ENCODE peak calls at places on chromosomes 6 and 20, in four cellular contexts. Q is endothelial cell, Y is substantia nigra, K is SJCRH30. M is an unnamed sample.

GRCh38 chr6:117130125-117130524 is 135.2 kb upstream of the VGLL2 start:
- DNase-seq in Y (no peak), Q (no peak), K (no peak), M (no peak)

GRCh38 chr6:166179704-166180103 is 12.1 kb upstream of the TBXT start:
- DNase-seq in Q (no peak), Y (no peak), K (no peak), M (no peak)

GRCh38 chr6:111011360-111012142 is 29.7 kb downstream of the RPF2 start:
- DNase-seq in Q (peak), Y (no peak), K (no peak), M (peak)

GRCh38 chr6:147711511-147711910 is 203.0 kb downstream of the SAMD5 start:
- DNase-seq in K (no peak), Q (no peak), Y (no peak), M (peak)

GRCh38 chr20:59020938-59021551 is 1.8 kb downstream of the TUBB1 start:
- DNase-seq in Y (no peak), Q (no peak), K (no peak), M (peak)

GRCh38 chr6:131159578-131159977 is 24.3 kb downstream of the AKAP7 start:
- DNase-seq in Q (no peak), K (peak), Y (no peak), M (peak)

GRCh38 chr6:160034346-160034930 is 65.6 kb downstream of the IGF2R start:
- DNase-seq in K (no peak), Y (no peak), Q (no peak), M (no peak)

GRCh38 chr20:4797275-4797674 is 75.6 kb downstream of the PRND start:
- DNase-seq in Q (no peak), Y (no peak), K (no peak), M (no peak)

GRCh38 chr20:3000852-3001523 is 42.4 kb upstream of the GNRH2 start:
- DNase-seq in Q (no peak), Y (no peak), K (no peak), M (peak)

GRCh38 chr6:87431263-87431662 is 23.5 kb downstream of the CFAP206 start:
- DNase-seq in K (no peak), Y (no peak), Q (no peak), M (no peak)

GRCh38 chr20:61693055-61693600 is 372.6 kb downstream of the TAF4 start:
- DNase-seq in Y (no peak), Q (no peak), K (no peak), M (no peak)

GRCh38 chr6:30913721-30914075 is 340 bp upstream of the VARS2 start:
- DNase-seq in Q (no peak), K (no peak), Y (no peak), M (no peak)

GRCh38 chr6:179340-179950 is 112.8 kb upstream of the DUSP22 start:
- DNase-seq in Q (no peak), Y (no peak), K (no peak), M (no peak)

GRCh38 chr20:62032606-62033368 is 32.9 kb downstream of the TAF4 start:
- DNase-seq in Y (no peak), Q (no peak), K (no peak), M (no peak)